ENCODE peak calls at places on chromosomes 7 and 10, in six cellular contexts. D is upper lobe of right lung; J is kidney; S is CD8-positive, alpha-beta T cell; N is prostate gland; C is heart left ventricle. T is an unnamed sample.
A peak's percentile ranks its signal among the peaks of the same experiment; 100 is the strongest.

GRCh38 chr10:35562427-35562826 is 42.7 kb upstream of the GJD4 start:
- DNase-seq in D (no peak), J (no peak), S (no peak), N (no peak), C (no peak), T (no peak)

GRCh38 chr10:130111848-130112180 is 1.2 kb upstream of the C10orf143 start:
- DNase-seq in D (no peak), J (no peak), S (no peak), N (no peak), C (no peak), T (no peak)

GRCh38 chr7:92362131-92362530 is 85.2 kb upstream of the GATAD1 start:
- DNase-seq in D (no peak), J (no peak), S (no peak), N (no peak), C (no peak), T (no peak)

GRCh38 chr7:29940199-29940598 is 49.4 kb downstream of the SCRN1 start:
- DNase-seq in D (no peak), J (no peak), S (no peak), N (no peak), C (no peak), T (no peak)

GRCh38 chr7:36673703-36674102 is 50.6 kb downstream of the AOAH start:
- DNase-seq in D (no peak), J (no peak), S (no peak), N (no peak), C (no peak), T (no peak)

GRCh38 chr10:21265622-21266021 is 259.9 kb downstream of the SKIDA1 start:
- DNase-seq in D (no peak), J (no peak), S (no peak), N (no peak), C (no peak), T (peak; percentile 55)

GRCh38 chr7:151890355-151891004 is 13.6 kb upstream of the PRKAG2 start:
- DNase-seq in D (no peak), J (peak; percentile 26), S (no peak), N (no peak), C (no peak), T (no peak)

GRCh38 chr10:94320285-94320914 is 42.3 kb downstream of the NOC3L start:
- DNase-seq in D (no peak), J (no peak), S (peak; percentile 41), N (peak; percentile 70), C (peak; percentile 57), T (no peak)

GRCh38 chr7:159026271-159027047 is 118.2 kb downstream of the VIPR2 start:
- DNase-seq in D (no peak), J (no peak), S (no peak), N (no peak), C (no peak), T (no peak)

GRCh38 chr10:132774179-132774904 is 11.6 kb downstream of the NKX6-2 start:
- DNase-seq in D (no peak), J (no peak), S (no peak), N (no peak), C (no peak), T (no peak)

GRCh38 chr10:5434017-5434753 is 21.8 kb downstream of the NET1 start:
- DNase-seq in D (no peak), J (no peak), S (no peak), N (no peak), C (no peak), T (no peak)

GRCh38 chr10:73759512-73760115 is 15.4 kb downstream of the SEC24C start:
- DNase-seq in D (peak; percentile 87), J (peak; percentile 76), S (peak; percentile 90), N (no peak), C (no peak), T (no peak)
- H3K27ac ChIP-seq in D (peak overlapping the region; percentile 49), J (no peak overlapping the region), S (peak overlapping the region; percentile 44), N (no peak overlapping the region), C (no peak overlapping the region), T (peak overlapping the region; percentile 4)

GRCh38 chr7:1987084-1987535 is 245.6 kb downstream of the MAD1L1 start:
- DNase-seq in D (no peak), J (peak; percentile 42), S (no peak), N (no peak), C (peak; percentile 15), T (no peak)

GRCh38 chr7:1988533-1988930 is 244.2 kb downstream of the MAD1L1 start:
- DNase-seq in D (no peak), J (peak; percentile 52), S (no peak), N (no peak), C (no peak), T (no peak)

GRCh38 chr7:1989049-1989860 is 243.5 kb downstream of the MAD1L1 start:
- DNase-seq in D (no peak), J (peak; percentile 66), S (peak; percentile 7), N (no peak), C (no peak), T (no peak)

GRCh38 chr7:1986366-1987083 is 246.2 kb downstream of the MAD1L1 start:
- DNase-seq in D (no peak), J (peak; percentile 56), S (peak; percentile 65), N (no peak), C (no peak), T (no peak)

GRCh38 chr7:1987591-1988532 is 244.9 kb downstream of the MAD1L1 start:
- DNase-seq in D (no peak), J (peak; percentile 68), S (peak; percentile 21), N (no peak), C (peak; percentile 20), T (no peak)
- H3K27ac ChIP-seq in D (no peak overlapping the region), J (no peak overlapping the region), S (no peak overlapping the region), N (no peak overlapping the region), C (no peak overlapping the region), T (no peak overlapping the region)

GRCh38 chr10:72322030-72322279 is 32.8 kb downstream of the DNAJB12 start:
- DNase-seq in D (no peak), J (no peak), S (no peak), N (no peak), C (no peak), T (peak; percentile 92)
- H3K27ac ChIP-seq in D (peak overlapping the region; percentile 89), J (no peak overlapping the region), S (no peak overlapping the region), N (peak overlapping the region; percentile 81), C (no peak overlapping the region), T (peak overlapping the region; percentile 100)

GRCh38 chr10:110010076-110011069 is 2.6 kb downstream of the ADD3 start:
- DNase-seq in D (no peak), J (no peak), S (peak; percentile 72), N (no peak), C (no peak), T (no peak)
- H3K27ac ChIP-seq in D (no peak overlapping the region), J (no peak overlapping the region), S (peak overlapping the region; percentile 82), N (peak overlapping the region; percentile 26), C (peak overlapping the region; percentile 97), T (no peak overlapping the region)

GRCh38 chr10:123135415-123136141 is at the start of gene HMX3:
- DNase-seq in D (no peak), J (no peak), S (peak; percentile 53), N (no peak), C (no peak), T (no peak)

GRCh38 chr10:123136221-123136805 is 543 bp downstream of the HMX3 start:
- DNase-seq in D (no peak), J (no peak), S (no peak), N (no peak), C (no peak), T (no peak)

GRCh38 chr10:123139165-123139520 is 3.4 kb downstream of the HMX3 start:
- DNase-seq in D (no peak), J (no peak), S (no peak), N (no peak), C (no peak), T (no peak)

GRCh38 chr10:123134915-123135414 is 805 bp upstream of the HMX3 start:
- DNase-seq in D (no peak), J (no peak), S (no peak), N (no peak), C (no peak), T (no peak)

GRCh38 chr10:123136806-123137642 is 1.3 kb downstream of the HMX3 start:
- DNase-seq in D (no peak), J (peak; percentile 74), S (no peak), N (no peak), C (no peak), T (no peak)
- H3K27ac ChIP-seq in D (no peak overlapping the region), J (no peak overlapping the region), S (no peak overlapping the region), N (no peak overlapping the region), C (no peak overlapping the region), T (no peak overlapping the region)

DNA sequence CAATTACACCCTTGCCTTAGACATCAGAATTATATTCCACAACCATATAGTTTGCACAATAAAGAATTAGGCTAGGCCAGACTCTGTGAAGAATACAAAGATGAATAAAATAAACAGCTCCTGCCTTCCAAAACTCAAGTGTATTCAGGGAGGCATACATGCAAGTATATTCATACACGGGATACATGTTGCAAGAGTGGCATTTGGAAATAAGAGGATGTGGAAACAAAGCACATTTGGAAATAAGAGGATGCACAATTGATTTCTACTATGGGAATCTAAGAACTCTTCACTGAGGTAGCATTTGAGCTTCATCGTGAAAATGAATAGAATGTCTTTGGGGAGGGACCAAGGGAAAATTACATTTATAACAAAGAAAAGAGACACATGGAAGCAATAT is 27.0 kb upstream of the TMEM26 start:
- DNase-seq in D (no peak), J (no peak), S (no peak), N (no peak), C (no peak), T (no peak)
- H3K27ac ChIP-seq in D (no peak overlapping the region), J (no peak overlapping the region), S (no peak overlapping the region), N (no peak overlapping the region), C (no peak overlapping the region), T (no peak overlapping the region)

DNA sequence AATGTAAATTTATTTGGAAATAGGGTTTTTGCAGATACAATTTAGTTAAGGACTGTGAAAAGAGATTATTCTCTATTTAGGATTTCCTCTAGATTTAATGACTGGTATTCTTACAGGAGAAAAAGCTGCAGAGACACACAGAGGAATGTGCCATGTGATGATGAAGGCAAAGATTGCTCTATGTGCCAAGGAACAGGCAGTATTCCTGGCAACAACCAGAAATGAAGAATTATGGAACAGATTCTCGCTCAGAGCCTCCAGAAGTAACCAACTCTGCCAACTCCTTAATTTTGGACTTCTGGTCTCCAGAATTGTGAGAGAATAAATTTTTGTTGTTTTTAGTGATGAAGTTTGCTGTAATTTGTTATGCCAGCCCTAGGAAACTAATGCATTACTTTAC is 307.6 kb upstream of the SEMA3A start:
- DNase-seq in D (no peak), J (no peak), S (no peak), N (no peak), C (no peak), T (no peak)
- H3K27ac ChIP-seq in D (no peak overlapping the region), J (no peak overlapping the region), S (no peak overlapping the region), N (no peak overlapping the region), C (no peak overlapping the region), T (no peak overlapping the region)

GRCh38 chr7:47379629-47380324 is 202.1 kb downstream of the TNS3 start:
- DNase-seq in D (peak; percentile 85), J (peak; percentile 90), S (no peak), N (peak; percentile 36), C (peak; percentile 89), T (no peak)
- H3K27ac ChIP-seq in D (peak overlapping the region; percentile 63), J (peak overlapping the region; percentile 70), S (no peak overlapping the region), N (no peak overlapping the region), C (peak overlapping the region; percentile 60), T (peak overlapping the region; percentile 13)

DNA sequence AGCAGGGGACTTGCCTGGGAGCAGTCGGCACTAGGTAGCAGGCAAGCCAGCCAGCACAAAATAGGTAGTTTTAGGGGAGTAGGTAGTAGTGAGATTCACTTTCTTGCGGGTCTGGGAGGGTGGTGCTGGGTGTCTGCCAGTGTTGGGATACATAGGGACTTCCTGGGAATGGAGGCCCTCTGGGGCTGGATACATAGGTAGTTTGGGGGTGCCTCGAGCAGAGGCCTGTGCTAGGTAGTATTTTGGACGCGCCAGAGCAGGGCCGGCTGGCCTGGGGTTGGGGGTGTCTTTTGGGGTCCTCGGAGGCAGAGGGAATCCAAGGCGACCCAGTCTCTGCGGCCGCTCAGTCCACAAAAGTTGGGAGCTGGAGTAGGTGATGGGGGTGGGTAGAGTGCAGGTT is 2.0 kb upstream of the HOXA3 start:
- DNase-seq in D (no peak), J (peak; percentile 63), S (no peak), N (no peak), C (no peak), T (no peak)
- H3K27ac ChIP-seq in D (no peak overlapping the region), J (peak overlapping the region; percentile 98), S (no peak overlapping the region), N (no peak overlapping the region), C (no peak overlapping the region), T (peak overlapping the region; percentile 93)

T was measured in epithelial cell of prostate.